ENCODE peak calls at places on chromosomes 2 and 18, in five cellular contexts. One of them, this sample, is unnamed.

GRCh38 chr18:46072959-46073358 is 899 bp upstream of the PSTPIP2 start:
- DNase-seq in spleen: peak
- DNase-seq in fibroblast of lung: no peak
- DNase-seq in NCI-H345: no peak
- DNase-seq in T-helper 9 cell: no peak
- DNase-seq in this sample: no peak

GRCh38 chr18:21243041-21243431 is 1.0 kb downstream of the GREB1L start:
- DNase-seq in spleen: no peak
- DNase-seq in fibroblast of lung: peak
- DNase-seq in NCI-H345: no peak
- DNase-seq in T-helper 9 cell: no peak
- DNase-seq in this sample: no peak

GRCh38 chr2:68726100-68726499 is 8.5 kb upstream of the ARHGAP25 start:
- DNase-seq in spleen: no peak
- DNase-seq in fibroblast of lung: no peak
- DNase-seq in NCI-H345: no peak
- DNase-seq in T-helper 9 cell: no peak
- DNase-seq in this sample: no peak

GRCh38 chr2:65056990-65057375 is 767 bp downstream of the CEP68 start:
- DNase-seq in spleen: no peak
- DNase-seq in fibroblast of lung: no peak
- DNase-seq in NCI-H345: no peak
- DNase-seq in T-helper 9 cell: no peak
- DNase-seq in this sample: no peak

GRCh38 chr2:120594856-120595685 is 140.6 kb upstream of the GLI2 start:
- DNase-seq in spleen: peak
- DNase-seq in fibroblast of lung: no peak
- DNase-seq in NCI-H345: no peak
- DNase-seq in T-helper 9 cell: no peak
- DNase-seq in this sample: no peak

GRCh38 chr2:74532222-74532621 is 2.5 kb downstream of the HTRA2 start:
- DNase-seq in spleen: no peak
- DNase-seq in fibroblast of lung: peak
- DNase-seq in NCI-H345: peak
- DNase-seq in T-helper 9 cell: no peak
- DNase-seq in this sample: no peak

GRCh38 chr2:143762176-143762928 is 633.1 kb downstream of the ARHGAP15 start:
- DNase-seq in spleen: no peak
- DNase-seq in fibroblast of lung: no peak
- DNase-seq in NCI-H345: no peak
- DNase-seq in T-helper 9 cell: no peak
- DNase-seq in this sample: no peak

GRCh38 chr2:172806426-172807008 is 70.9 kb downstream of the RAPGEF4 start:
- DNase-seq in spleen: no peak
- DNase-seq in fibroblast of lung: peak
- DNase-seq in NCI-H345: peak
- DNase-seq in T-helper 9 cell: no peak
- DNase-seq in this sample: peak

GRCh38 chr2:189782221-189782671 is 1.9 kb downstream of the ORMDL1 start:
- DNase-seq in spleen: no peak
- DNase-seq in fibroblast of lung: peak
- DNase-seq in NCI-H345: no peak
- DNase-seq in T-helper 9 cell: no peak
- DNase-seq in this sample: no peak

GRCh38 chr18:25605322-25605721 is 253.4 kb upstream of the ZNF521 start:
- DNase-seq in spleen: no peak
- DNase-seq in fibroblast of lung: no peak
- DNase-seq in NCI-H345: no peak
- DNase-seq in T-helper 9 cell: no peak
- DNase-seq in this sample: no peak

GRCh38 chr2:54709341-54709809 is 14.1 kb upstream of the EML6 start:
- DNase-seq in spleen: peak
- DNase-seq in fibroblast of lung: no peak
- DNase-seq in NCI-H345: no peak
- DNase-seq in T-helper 9 cell: no peak
- DNase-seq in this sample: no peak

GRCh38 chr2:203804070-203804469 is 63.5 kb upstream of the CTLA4 start:
- DNase-seq in spleen: no peak
- DNase-seq in fibroblast of lung: peak
- DNase-seq in NCI-H345: no peak
- DNase-seq in T-helper 9 cell: no peak
- DNase-seq in this sample: peak

GRCh38 chr2:176099737-176100546 is at the start of gene HOXD12:
- DNase-seq in spleen: no peak
- DNase-seq in fibroblast of lung: no peak
- DNase-seq in NCI-H345: no peak
- DNase-seq in T-helper 9 cell: no peak
- DNase-seq in this sample: no peak